ENCODE peak calls at places on chromosome 2, in six cellular contexts. R, V, Q, E, Y and I are unnamed samples.

GRCh38 chr2:152486048-152486736 is 151.2 kb downstream of the FMNL2 start:
- DNase-seq in R (no peak), V (no peak), Q (no peak), E (no peak), Y (no peak), I (peak)

GRCh38 chr2:160970052-160970846 is 190.0 kb upstream of the TANK start:
- DNase-seq in R (peak), V (peak), Q (peak), E (peak), Y (peak), I (peak)

GRCh38 chr2:201470821-201471731 is 19.5 kb downstream of the STRADB start:
- DNase-seq in R (peak), V (peak), Q (peak), E (peak), Y (no peak), I (no peak)

GRCh38 chr2:223058952-223059716 is 7.1 kb downstream of the KCNE4 start:
- DNase-seq in R (no peak), V (no peak), Q (peak), E (no peak), Y (no peak), I (peak)

GRCh38 chr2:66080136-66080535 is 354.8 kb upstream of the MEIS1 start:
- DNase-seq in R (no peak), V (no peak), Q (no peak), E (no peak), Y (no peak), I (no peak)

GRCh38 chr2:24164416-24164973 is 10.4 kb upstream of the FAM228A start:
- DNase-seq in R (no peak), V (peak), Q (no peak), E (peak), Y (peak), I (peak)

GRCh38 chr2:70711191-70711590 is 56.8 kb downstream of the ADD2 start:
- DNase-seq in R (no peak), V (peak), Q (no peak), E (no peak), Y (no peak), I (no peak)

GRCh38 chr2:73063909-73064875 is 7.3 kb downstream of the SFXN5 start:
- DNase-seq in R (no peak), V (peak), Q (peak), E (peak), Y (no peak), I (peak)

GRCh38 chr2:186771850-186772463 is 77.0 kb downstream of the ZSWIM2 start:
- DNase-seq in R (no peak), V (peak), Q (no peak), E (peak), Y (no peak), I (no peak)

GRCh38 chr2:241148239-241148638 is 1.0 kb downstream of the PASK start:
- DNase-seq in R (no peak), V (no peak), Q (no peak), E (no peak), Y (no peak), I (no peak)
- H3K9ac ChIP-seq in R (no peak), V (peak), Q (peak), E (peak), Y (no peak), I (peak)

GRCh38 chr2:64359176-64359891 is 94.6 kb upstream of the LGALSL start:
- DNase-seq in R (no peak), V (no peak), Q (no peak), E (no peak), Y (no peak), I (peak)

GRCh38 chr2:64350996-64351395 is 103.0 kb upstream of the LGALSL start:
- DNase-seq in R (no peak), V (no peak), Q (no peak), E (no peak), Y (no peak), I (no peak)

GRCh38 chr2:64356906-64357305 is 97.1 kb upstream of the LGALSL start:
- DNase-seq in R (no peak), V (no peak), Q (no peak), E (no peak), Y (no peak), I (no peak)

GRCh38 chr2:64352292-64352691 is 101.7 kb upstream of the LGALSL start:
- DNase-seq in R (no peak), V (no peak), Q (no peak), E (no peak), Y (no peak), I (no peak)

DNA sequence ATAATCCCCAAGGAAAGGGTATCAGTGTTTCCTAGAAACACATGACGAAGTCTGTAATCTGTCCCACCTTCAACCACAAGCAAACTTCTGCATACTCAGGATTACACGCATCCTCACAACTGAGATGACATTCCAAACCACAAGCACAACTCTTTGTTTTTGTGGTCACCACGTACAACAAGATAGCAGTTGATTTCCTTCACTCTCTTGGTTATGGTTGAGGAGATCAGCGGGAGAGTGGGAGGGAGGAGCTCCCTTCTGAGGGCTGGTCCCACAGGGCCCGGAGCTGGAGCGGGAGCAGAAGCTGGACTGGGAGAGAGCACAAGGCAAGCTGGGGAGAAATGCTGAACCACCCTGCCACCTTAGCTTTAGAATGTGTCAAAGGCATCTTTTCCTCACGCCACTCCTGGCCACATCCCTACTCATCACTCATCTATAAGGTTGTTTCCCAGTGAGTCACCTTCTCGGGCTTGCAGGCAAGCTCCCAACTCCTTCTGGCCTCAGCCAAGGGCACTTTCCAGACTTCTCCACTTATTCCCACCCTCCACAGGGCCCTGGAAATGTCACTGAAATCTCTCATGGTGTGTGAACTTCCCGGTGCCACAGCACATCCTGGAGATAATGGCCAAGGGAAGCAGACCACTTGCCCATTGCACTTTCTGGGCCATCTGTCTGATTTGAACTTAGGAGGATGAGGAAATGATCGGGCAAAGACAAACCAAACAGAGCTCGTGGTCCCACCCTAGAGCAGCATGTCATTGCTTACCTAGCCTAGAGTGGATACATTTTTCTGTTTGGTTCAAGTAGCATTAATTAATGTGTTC is 98.9 kb upstream of the LGALSL start:
- DNase-seq in R (no peak), V (no peak), Q (peak), E (no peak), Y (no peak), I (peak)
- H2BK15ac ChIP-seq in R (no peak), V (no peak), Q (no peak), E (no peak), Y (no peak), I (no peak)

DNA sequence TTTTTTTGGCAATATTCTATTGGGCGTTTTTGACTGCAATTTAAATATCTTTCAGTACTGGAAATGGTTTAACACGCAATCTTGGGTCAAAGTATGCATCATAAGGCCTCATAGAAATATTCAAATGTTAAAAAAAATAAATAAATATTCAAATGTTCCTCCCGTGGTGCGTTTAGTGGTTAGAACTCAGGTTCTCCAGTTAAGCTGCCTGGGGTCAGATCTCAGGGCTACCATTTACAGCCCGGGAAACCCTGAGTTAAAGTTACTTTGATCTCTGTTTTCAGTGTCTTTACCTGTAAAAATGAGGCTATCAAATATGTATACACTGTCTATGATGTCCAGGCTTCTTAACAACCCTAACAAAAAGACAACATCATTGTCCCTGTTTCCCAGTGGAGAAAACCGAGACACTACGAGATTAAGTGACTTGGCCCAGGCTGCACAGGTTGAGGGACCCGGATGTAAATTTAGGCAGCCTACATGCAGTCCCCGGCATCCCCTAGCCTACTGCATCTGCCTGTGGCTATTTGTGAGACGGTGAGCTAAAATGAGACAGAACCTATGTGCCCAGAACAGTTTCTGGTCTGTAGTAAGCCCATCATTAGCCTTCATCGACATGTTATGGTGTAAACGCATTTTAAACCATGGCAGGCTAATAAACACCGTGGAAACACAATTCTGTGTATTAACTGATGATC is 1.7 kb downstream of the FHL2 start:
- DNase-seq in R (no peak), V (peak), Q (no peak), E (no peak), Y (no peak), I (no peak)
- H3K27ac ChIP-seq in R (no peak), V (no peak), Q (peak), E (no peak), Y (no peak), I (peak)

DNA sequence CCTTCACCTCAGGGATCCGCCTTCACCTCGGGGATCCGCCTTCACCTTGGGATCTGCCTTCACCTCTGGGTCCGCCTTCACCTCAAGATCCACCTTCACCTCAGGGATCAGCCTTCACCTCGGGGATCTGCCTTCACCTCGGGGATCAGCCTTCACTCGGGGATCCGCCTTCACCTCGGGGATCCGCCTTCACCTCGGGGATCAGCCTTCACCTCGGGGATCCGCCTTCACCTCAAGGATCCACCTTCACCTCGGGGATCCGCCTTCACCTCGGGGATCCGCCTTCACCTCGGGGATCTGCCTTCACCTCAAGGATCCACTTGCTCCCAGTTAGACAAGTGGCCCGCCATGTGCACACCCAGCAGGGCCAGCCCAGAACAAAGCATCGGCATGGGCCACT is 7.3 kb downstream of the KIF1A start:
- DNase-seq in R (no peak), V (no peak), Q (no peak), E (peak), Y (no peak), I (no peak)
- H3K9ac ChIP-seq in R (no peak), V (no peak), Q (no peak), E (no peak), Y (no peak), I (no peak)

DNA sequence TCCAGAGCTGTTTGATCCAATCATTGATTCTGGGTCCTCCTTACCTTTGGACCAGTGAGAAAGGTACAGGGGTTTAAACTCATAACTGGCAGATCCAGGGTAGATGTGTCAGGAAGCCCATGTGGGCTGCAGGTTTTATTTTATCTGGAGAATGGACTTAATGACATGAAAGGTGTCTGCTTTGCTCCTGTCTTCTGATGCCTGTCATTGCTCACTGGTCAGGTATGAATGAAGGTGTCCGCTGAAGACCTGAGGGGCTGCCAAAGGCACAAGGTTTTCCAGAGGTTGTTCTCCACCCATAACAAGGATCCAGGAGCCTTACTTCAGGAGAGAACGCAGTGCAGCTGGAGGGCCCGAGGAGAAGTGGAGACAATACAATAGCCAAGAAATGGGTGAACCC is 74.2 kb downstream of the CHRNA1 start:
- DNase-seq in R (no peak), V (no peak), Q (no peak), E (no peak), Y (no peak), I (no peak)
- H2BK15ac ChIP-seq in R (no peak), V (no peak), Q (no peak), E (no peak), Y (no peak), I (no peak)

GRCh38 chr2:217386041-217386440 is 526.2 kb upstream of the TNP1 start:
- DNase-seq in R (no peak), V (no peak), Q (no peak), E (no peak), Y (no peak), I (no peak)

GRCh38 chr2:217392930-217393584 is 533.2 kb upstream of the TNP1 start:
- DNase-seq in R (no peak), V (no peak), Q (peak), E (no peak), Y (no peak), I (no peak)

GRCh38 chr2:217382794-217383193 is 522.9 kb upstream of the TNP1 start:
- DNase-seq in R (no peak), V (no peak), Q (no peak), E (no peak), Y (no peak), I (no peak)

GRCh38 chr2:217383620-217384019 is 523.8 kb upstream of the TNP1 start:
- DNase-seq in R (no peak), V (no peak), Q (peak), E (no peak), Y (no peak), I (peak)

GRCh38 chr2:217387776-217388381 is 528.0 kb upstream of the TNP1 start:
- DNase-seq in R (no peak), V (no peak), Q (no peak), E (no peak), Y (no peak), I (no peak)
- H3K27ac ChIP-seq in R (no peak), V (no peak), Q (peak), E (no peak), Y (no peak), I (no peak)

DNA sequence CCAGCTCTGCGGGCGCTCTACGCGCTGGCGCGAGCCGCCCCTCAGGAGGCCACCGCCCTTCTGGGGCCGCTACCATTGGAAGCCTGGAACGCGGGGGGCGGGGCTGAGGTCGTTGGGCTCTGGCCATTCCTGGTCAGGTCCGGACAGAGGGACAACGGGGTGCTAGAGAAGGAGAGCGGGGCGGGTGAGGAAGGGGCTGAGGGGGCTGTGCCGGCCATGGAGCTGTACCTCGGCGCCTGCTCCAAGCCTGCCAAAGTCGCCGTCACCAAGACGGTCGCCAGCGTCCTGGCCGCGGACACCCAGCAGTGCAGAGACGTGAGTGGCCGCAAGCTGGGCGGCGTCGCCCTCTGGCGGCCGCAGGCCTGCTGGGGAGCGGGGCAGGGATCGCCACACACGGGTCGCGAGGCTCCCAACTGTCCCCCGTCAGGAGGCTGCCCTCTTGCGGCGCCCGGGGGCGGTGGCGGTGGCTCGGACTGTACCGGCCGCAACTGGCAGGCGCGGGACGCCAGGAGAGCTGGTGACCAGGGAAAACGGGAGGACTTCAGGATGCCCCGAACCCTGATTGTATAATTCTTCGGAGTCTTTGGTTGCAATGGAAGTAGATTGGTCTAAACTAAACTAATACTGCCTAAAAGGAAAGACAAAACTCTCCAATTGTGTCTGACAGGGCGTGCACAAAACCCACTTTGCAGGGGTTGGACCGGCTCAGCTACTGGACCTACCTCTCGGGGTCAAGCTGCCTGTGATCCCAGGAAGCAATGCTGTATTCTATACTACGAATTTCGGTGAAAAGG is at the start of gene FSIP2:
- DNase-seq in R (peak), V (peak), Q (peak), E (peak), Y (peak), I (peak)
- H3K9ac ChIP-seq in R (peak), V (peak), Q (no peak), E (peak), Y (no peak), I (peak)